ENCODE peak calls at places on chromosomes 7 and 10, in eight cellular contexts. C is HCT116, L is GM23338, H is A549, A is left ventricle myocardium inferior, V is stomach, P is IMR-90, Z is endodermal cell. J is an unnamed sample.

GRCh38 chr10:10677479-10677878 is 340.2 kb upstream of the CELF2 start:
- DNase-seq in Z (peak; percentile 91), C (no peak), H (no peak), L (peak; percentile 82), A (peak; percentile 44), P (peak; percentile 80), V (peak; percentile 30), J (peak; percentile 74)

GRCh38 chr10:28810062-28810870 is 132.9 kb downstream of the BAMBI start:
- DNase-seq in Z (peak; percentile 71), H (no peak), A (no peak), P (peak; percentile 38), C (no peak), L (peak; percentile 59), V (no peak), J (no peak)

GRCh38 chr10:110634527-110635209 is 9.5 kb upstream of the RBM20 start:
- DNase-seq in A (peak; percentile 77), Z (no peak), C (no peak), L (no peak), H (no peak), V (no peak), P (no peak), J (no peak)

GRCh38 chr7:16421333-16422099 is at the start of gene CRPPA:
- DNase-seq in P (peak; percentile 21), C (no peak), A (peak; percentile 37), Z (peak; percentile 84), L (peak; percentile 60), V (no peak), H (no peak), J (peak; percentile 80)

GRCh38 chr7:95540366-95540765 is 54.6 kb downstream of the ASB4 start:
- DNase-seq in Z (no peak), P (no peak), L (no peak), C (no peak), V (no peak), A (no peak), H (no peak), J (no peak)

GRCh38 chr10:86699541-86699940 is 31.2 kb downstream of the LDB3 start:
- DNase-seq in Z (no peak), H (no peak), V (no peak), P (no peak), L (no peak), A (no peak), C (no peak), J (no peak)

GRCh38 chr7:116162992-116163391 is 47.3 kb upstream of the TES start:
- DNase-seq in L (peak; percentile 57), H (no peak), C (peak; percentile 26), Z (no peak), V (no peak), A (no peak), P (no peak), J (no peak)

GRCh38 chr7:35652124-35652523 is 42.8 kb downstream of the HERPUD2 start:
- DNase-seq in A (no peak), Z (no peak), C (no peak), V (no peak), H (no peak), P (no peak), L (no peak), J (no peak)

GRCh38 chr10:29635711-29636144 is 957 bp upstream of the SVIL start:
- DNase-seq in Z (peak; percentile 84), H (no peak), C (no peak), P (peak; percentile 18), A (no peak), V (no peak), L (peak; percentile 51), J (no peak)

GRCh38 chr10:33260403-33261239 is 73.8 kb downstream of the NRP1 start:
- DNase-seq in L (no peak), V (no peak), P (peak; percentile 52), H (no peak), Z (no peak), C (no peak), A (no peak), J (no peak)

GRCh38 chr7:116702046-116702445 is 30.1 kb downstream of the MET start:
- DNase-seq in L (no peak), H (no peak), A (no peak), P (no peak), Z (no peak), C (no peak), V (no peak), J (no peak)

GRCh38 chr7:154375956-154376355 is 323.8 kb downstream of the DPP6 start:
- DNase-seq in C (no peak), P (no peak), V (no peak), L (no peak), A (no peak), Z (no peak), H (no peak), J (no peak)

GRCh38 chr10:59752278-59752940 is 846 bp downstream of the MRLN start:
- DNase-seq in A (no peak), C (no peak), L (no peak), Z (no peak), V (no peak), H (no peak), P (no peak), J (no peak)

GRCh38 chr7:87564290-87564963 is 36.3 kb downstream of the ABCB1 start:
- DNase-seq in H (peak; percentile 9), C (peak; percentile 38), A (no peak), P (no peak), L (peak; percentile 77), Z (peak; percentile 87), V (peak; percentile 26), J (no peak)
- TF ChIP-seq CTCF in H (peak; percentile 36), C (peak; percentile 76), A (peak; percentile 35), P (no peak), L (peak; percentile 73), Z (peak; percentile 85), V (peak; percentile 13), J (peak; percentile 36)

DNA sequence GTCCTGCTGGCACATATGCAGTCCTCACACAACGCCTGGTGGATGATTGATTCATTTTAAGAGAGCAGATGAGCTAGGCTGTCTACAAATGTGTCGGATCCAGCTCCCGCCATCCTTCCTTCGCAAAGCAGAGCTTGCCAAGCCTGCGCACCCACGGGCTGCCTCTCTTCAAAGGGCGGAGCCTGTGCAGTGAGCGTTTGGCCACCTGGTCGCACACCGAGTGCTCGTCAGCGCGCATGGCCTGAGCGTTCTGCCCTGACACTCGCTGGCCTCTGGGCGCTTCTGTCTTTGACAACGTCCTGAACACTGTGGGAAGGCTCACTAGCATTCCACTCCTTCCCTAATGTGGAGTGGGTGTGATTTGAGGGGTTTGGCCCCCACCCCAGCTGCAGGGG is 47.1 kb upstream of the TMEM72 start:
- DNase-seq in A (no peak), C (no peak), H (no peak), V (no peak), Z (peak; percentile 83), L (peak; percentile 73), P (no peak), J (peak; percentile 81)
- H3K4me3 ChIP-seq in A (peak overlapping the region; percentile 71), C (peak overlapping the region; percentile 51), H (peak overlapping the region; percentile 54), V (peak overlapping the region; percentile 49), Z (no peak overlapping the region), L (peak overlapping the region; percentile 63), P (no peak overlapping the region), J (peak overlapping the region; percentile 51)

GRCh38 chr10:7545256-7545655 is 121.5 kb downstream of the ITIH5 start:
- DNase-seq in Z (no peak), V (no peak), A (no peak), L (no peak), H (no peak), P (no peak), C (no peak), J (no peak)

GRCh38 chr10:7544203-7544602 is 122.6 kb downstream of the ITIH5 start:
- DNase-seq in V (no peak), P (no peak), C (no peak), A (no peak), L (no peak), Z (no peak), H (no peak), J (no peak)

GRCh38 chr10:7542189-7542914 is 124.4 kb downstream of the ITIH5 start:
- DNase-seq in P (no peak), Z (no peak), L (no peak), A (no peak), C (no peak), V (no peak), H (no peak), J (no peak)

GRCh38 chr10:7538970-7539694 is 127.6 kb downstream of the ITIH5 start:
- DNase-seq in V (no peak), A (no peak), Z (no peak), H (no peak), C (no peak), L (no peak), P (no peak), J (no peak)

DNA sequence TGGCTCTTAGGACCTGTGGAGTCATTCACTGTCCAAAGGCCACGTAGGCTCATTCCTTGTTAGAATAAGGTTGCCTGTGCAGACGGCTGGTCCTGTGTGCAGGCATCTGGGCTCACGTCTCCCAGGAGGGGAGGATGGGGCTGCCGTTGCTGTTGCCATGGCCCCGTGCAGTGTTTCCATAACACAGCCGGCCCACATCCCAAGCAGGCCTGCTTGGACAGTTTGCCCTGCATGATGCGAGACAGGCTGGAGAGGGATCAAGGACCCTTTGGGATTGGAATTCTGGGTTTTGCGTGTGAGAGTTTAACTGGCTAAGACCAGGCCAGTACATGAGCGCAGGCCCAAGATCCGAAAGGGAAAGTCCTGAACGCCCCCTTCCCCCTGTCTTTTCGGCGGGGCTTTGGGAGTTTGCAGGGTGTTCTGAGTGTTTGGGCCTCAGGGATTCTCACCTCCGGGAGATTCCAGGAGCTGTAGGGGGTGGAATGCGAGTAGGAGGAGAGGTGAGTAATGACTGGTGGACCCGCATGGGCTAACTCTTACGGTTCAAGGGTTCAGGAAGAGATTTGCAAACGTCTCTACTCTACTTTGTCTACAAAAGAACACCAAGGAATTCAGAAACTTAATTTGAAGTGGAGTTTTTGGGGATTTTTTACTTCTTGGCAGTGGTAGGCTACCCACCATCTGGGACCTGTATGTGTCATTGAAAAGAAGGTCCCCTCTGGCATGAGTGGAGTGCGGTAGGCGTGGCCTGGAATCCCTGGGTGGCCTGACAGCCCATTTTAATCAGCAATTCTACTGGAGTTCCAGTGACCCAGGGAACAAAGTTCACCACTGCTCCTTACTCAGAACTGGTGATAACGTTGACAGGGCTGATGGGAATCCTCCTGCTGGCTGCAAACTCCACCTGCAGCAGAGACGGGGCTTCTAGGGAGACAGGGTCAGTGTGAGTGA is 125.4 kb downstream of the ITIH5 start:
- DNase-seq in C (no peak), V (no peak), Z (peak; percentile 89), P (peak; percentile 2), A (peak; percentile 60), H (no peak), L (peak; percentile 69), J (no peak)
- H3K27ac ChIP-seq in C (no peak overlapping the region), V (peak overlapping the region; percentile 39), Z (peak overlapping the region; percentile 72), P (no peak overlapping the region), A (peak overlapping the region; percentile 75), H (no peak overlapping the region), L (peak overlapping the region; percentile 40), J (peak overlapping the region; percentile 83)

DNA sequence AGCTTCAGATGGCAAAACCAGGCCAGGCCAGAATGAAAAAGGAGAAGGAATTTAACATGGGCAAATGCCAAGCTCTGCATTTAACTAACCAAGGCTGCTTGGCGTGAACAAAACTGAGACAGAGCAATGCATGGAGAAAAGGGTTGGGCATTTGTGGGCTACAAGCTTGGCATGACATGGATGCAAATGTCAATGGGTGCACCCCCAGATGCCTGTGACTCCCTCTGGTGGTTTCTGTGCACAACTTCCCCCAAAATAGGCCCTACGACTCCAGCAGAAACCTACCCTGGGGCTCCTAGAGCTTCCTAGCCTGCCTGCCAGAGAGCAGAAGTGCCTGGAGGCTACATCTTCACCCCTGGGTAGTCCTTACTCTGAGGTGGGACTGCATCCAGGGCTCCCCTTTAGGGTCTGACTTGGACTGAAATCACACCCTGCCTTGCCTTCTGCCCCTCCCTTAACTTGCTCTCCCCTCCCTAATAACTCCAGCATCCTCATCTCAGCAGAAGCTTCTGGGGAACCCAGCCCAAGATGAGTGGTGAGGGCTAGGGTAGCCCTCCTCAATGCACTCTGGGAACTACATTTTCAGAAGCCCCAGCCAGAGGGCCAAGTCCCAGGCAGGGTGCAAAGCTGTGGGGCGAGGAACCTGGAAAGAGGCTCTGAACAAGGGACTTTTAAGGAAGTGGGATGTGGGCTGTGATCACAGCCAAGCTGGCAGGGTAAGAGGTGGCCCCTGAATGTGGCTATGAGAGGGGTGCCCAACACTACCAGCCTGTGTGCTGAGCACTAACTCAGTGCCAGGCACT is 11.3 kb downstream of the GPRIN2 start:
- DNase-seq in P (no peak), H (peak; percentile 89), C (peak; percentile 10), Z (peak; percentile 76), L (peak; percentile 84), V (peak; percentile 26), A (peak; percentile 9), J (peak; percentile 65)
- TF ChIP-seq CTCF in P (peak; percentile 48), H (peak; percentile 64), C (peak; percentile 66), Z (peak; percentile 81), L (peak; percentile 76), V (peak; percentile 6), A (peak; percentile 37), J (peak; percentile 34)